ENCODE peak calls at places on chromosomes 13 and 19, in seven cellular contexts. Z is 8988T; U is OCI-LY7; J is stimulated activated CD4-positive, alpha-beta T cell treated with anti-CD3 and anti-CD28 coated beads, Interleukin-4, amount 100 ng/mL, for 48 hours; V is hypothalamus; S is fibroblast of the aortic adventitia; C is EH. Q is an unnamed sample.

GRCh38 chr19:12237143-12237839 is 57.4 kb downstream of the ZNF44 start:
- DNase-seq in Z (no peak), U (no peak), J (no peak), V (no peak), S (no peak), C (no peak), Q (no peak)

GRCh38 chr13:50942630-50943311 is 33.2 kb downstream of the RNASEH2B start:
- DNase-seq in Z (no peak), U (no peak), J (no peak), V (no peak), S (no peak), C (no peak), Q (no peak)

GRCh38 chr13:37476874-37477273 is 121.7 kb downstream of the POSTN start:
- DNase-seq in Z (no peak), U (no peak), J (no peak), V (no peak), S (peak; percentile 37), C (peak; percentile 90), Q (no peak)

GRCh38 chr19:4993683-4994082 is 24.8 kb downstream of the KDM4B start:
- DNase-seq in Z (no peak), U (no peak), J (no peak), V (no peak), S (no peak), C (no peak), Q (no peak)

GRCh38 chr13:81377926-81378325 is 1037.0 kb upstream of the SPRY2 start:
- DNase-seq in Z (no peak), U (no peak), J (no peak), V (no peak), S (no peak), C (no peak), Q (no peak)

GRCh38 chr19:46287585-46287984 is 9.3 kb upstream of the HIF3A start:
- DNase-seq in Z (no peak), U (no peak), J (no peak), V (no peak), S (no peak), C (peak; percentile 16), Q (no peak)

GRCh38 chr19:13208131-13208963 is 58.1 kb downstream of the IER2 start:
- DNase-seq in Z (no peak), U (peak; percentile 90), J (peak; percentile 58), V (no peak), S (peak; percentile 75), C (peak; percentile 90), Q (no peak)

GRCh38 chr13:52827839-52828238 is 20.6 kb downstream of the PCDH8 start:
- DNase-seq in Z (no peak), U (no peak), J (no peak), V (no peak), S (no peak), C (no peak), Q (no peak)

GRCh38 chr19:35336166-35336955 is 7.4 kb downstream of the CD22 start:
- DNase-seq in Z (no peak), U (no peak), J (no peak), V (no peak), S (no peak), C (no peak), Q (no peak)

GRCh38 chr13:75440100-75440499 is 41.9 kb downstream of the TBC1D4 start:
- DNase-seq in Z (no peak), U (no peak), J (no peak), V (no peak), S (peak; percentile 19), C (no peak), Q (no peak)

GRCh38 chr13:93788456-93788855 is 561.8 kb downstream of the GPC6 start:
- DNase-seq in Z (no peak), U (no peak), J (no peak), V (no peak), S (no peak), C (no peak), Q (no peak)

GRCh38 chr19:17236831-17237543 is 8.7 kb downstream of the NR2F6 start:
- DNase-seq in Z (no peak), U (no peak), J (no peak), V (no peak), S (no peak), C (no peak), Q (no peak)

GRCh38 chr13:52159159-52159982 is at the start of gene NEK3:
- DNase-seq in Z (peak; percentile 47), U (peak; percentile 83), J (peak; percentile 48), V (peak; percentile 59), S (peak; percentile 60), C (peak; percentile 61), Q (no peak)

GRCh38 chr19:13104848-13105646 is 2.4 kb upstream of the LYL1 start:
- DNase-seq in Z (no peak), U (peak; percentile 75), J (no peak), V (no peak), S (no peak), C (no peak), Q (no peak)

GRCh38 chr19:7846247-7846646 is 16.2 kb downstream of the EVI5L start:
- DNase-seq in Z (no peak), U (no peak), J (no peak), V (no peak), S (no peak), C (no peak), Q (no peak)

GRCh38 chr13:40094056-40094455 is 438.6 kb downstream of the COG6 start:
- DNase-seq in Z (no peak), U (no peak), J (no peak), V (no peak), S (no peak), C (no peak), Q (no peak)